ENCODE peak calls at places on chromosome 1, in four cellular contexts. One of them, this sample, is unnamed.

GRCh38 chr1:172041689-172042088 is 200.4 kb downstream of the DNM3 start:
- DNase-seq in H1: no peak
- DNase-seq in IMR-90: peak
- DNase-seq in H9: no peak
- DNase-seq in this sample: no peak

GRCh38 chr1:230800891-230801290 is 53.7 kb downstream of the CAPN9 start:
- DNase-seq in H1: peak
- DNase-seq in IMR-90: no peak
- DNase-seq in H9: no peak
- DNase-seq in this sample: no peak

GRCh38 chr1:19845166-19845954 is 30.3 kb upstream of the RNF186 start:
- DNase-seq in H1: no peak
- DNase-seq in IMR-90: no peak
- DNase-seq in H9: no peak
- DNase-seq in this sample: no peak

GRCh38 chr1:235500971-235501540 is 3.2 kb downstream of the B3GALNT2 start:
- DNase-seq in H1: no peak
- DNase-seq in IMR-90: peak
- DNase-seq in H9: no peak
- DNase-seq in this sample: peak

GRCh38 chr1:78830321-78830720 is 176.2 kb downstream of the ADGRL4 start:
- DNase-seq in H1: no peak
- DNase-seq in IMR-90: no peak
- DNase-seq in H9: no peak
- DNase-seq in this sample: no peak

GRCh38 chr1:155012052-155012546 is 9.5 kb downstream of the ZBTB7B start:
- DNase-seq in H1: peak
- DNase-seq in IMR-90: no peak
- DNase-seq in H9: peak
- DNase-seq in this sample: peak

GRCh38 chr1:37033355-37034291 is 692 bp downstream of the GRIK3 start:
- DNase-seq in H1: peak
- DNase-seq in IMR-90: no peak
- DNase-seq in H9: no peak
- DNase-seq in this sample: peak

GRCh38 chr1:90821793-90822359 is 104.8 kb upstream of the BARHL2 start:
- DNase-seq in H1: no peak
- DNase-seq in IMR-90: no peak
- DNase-seq in H9: no peak
- DNase-seq in this sample: no peak

GRCh38 chr1:205438213-205439158 is 16.6 kb upstream of the LEMD1 start:
- DNase-seq in H1: peak
- DNase-seq in IMR-90: peak
- DNase-seq in H9: no peak
- DNase-seq in this sample: peak

GRCh38 chr1:86641318-86641717 is 63.1 kb upstream of the SH3GLB1 start:
- DNase-seq in H1: no peak
- DNase-seq in IMR-90: no peak
- DNase-seq in H9: no peak
- DNase-seq in this sample: no peak

GRCh38 chr1:232404227-232404626 is 225.7 kb downstream of the SIPA1L2 start:
- DNase-seq in H1: no peak
- DNase-seq in IMR-90: no peak
- DNase-seq in H9: no peak
- DNase-seq in this sample: no peak

GRCh38 chr1:40978886-40979240 is 633 bp upstream of the CTPS1 start:
- DNase-seq in H1: no peak
- DNase-seq in IMR-90: no peak
- DNase-seq in H9: no peak
- DNase-seq in this sample: no peak

GRCh38 chr1:160374701-160375443 is 8.0 kb downstream of the NHLH1 start:
- DNase-seq in H1: no peak
- DNase-seq in IMR-90: no peak
- DNase-seq in H9: peak
- DNase-seq in this sample: peak

GRCh38 chr1:104648269-104648691 is 898.6 kb downstream of the AMY1C start:
- DNase-seq in H1: no peak
- DNase-seq in IMR-90: no peak
- DNase-seq in H9: no peak
- DNase-seq in this sample: peak

GRCh38 chr1:43853161-43853921 is 80.3 kb upstream of the ARTN start:
- DNase-seq in H1: no peak
- DNase-seq in IMR-90: peak
- DNase-seq in H9: no peak
- DNase-seq in this sample: no peak

GRCh38 chr1:44672254-44672955 is 1.9 kb downstream of the TMEM53 start:
- DNase-seq in H1: no peak
- DNase-seq in IMR-90: peak
- DNase-seq in H9: peak
- DNase-seq in this sample: peak

GRCh38 chr1:112575154-112575804 is 43.7 kb downstream of the ST7L start:
- DNase-seq in H1: no peak
- DNase-seq in IMR-90: peak
- DNase-seq in H9: no peak
- DNase-seq in this sample: no peak

GRCh38 chr1:179369751-179370341 is 4.1 kb downstream of the AXDND1 start:
- DNase-seq in H1: no peak
- DNase-seq in IMR-90: peak
- DNase-seq in H9: no peak
- DNase-seq in this sample: peak

GRCh38 chr1:17682403-17682802 is 72.7 kb upstream of the ACTL8 start:
- DNase-seq in H1: no peak
- DNase-seq in IMR-90: no peak
- DNase-seq in H9: no peak
- DNase-seq in this sample: no peak

GRCh38 chr1:236681184-236681583 is 5.1 kb upstream of the ACTN2 start:
- DNase-seq in H1: no peak
- DNase-seq in IMR-90: no peak
- DNase-seq in H9: no peak
- DNase-seq in this sample: no peak

GRCh38 chr1:85884372-85885035 is 176.3 kb upstream of the ZNHIT6 start:
- DNase-seq in H1: no peak
- DNase-seq in IMR-90: peak
- DNase-seq in H9: no peak
- DNase-seq in this sample: peak

GRCh38 chr1:26863677-26864060 is 720 bp downstream of the SFN start:
- DNase-seq in H1: no peak
- DNase-seq in IMR-90: no peak
- DNase-seq in H9: no peak
- DNase-seq in this sample: no peak

GRCh38 chr1:150807674-150808073 is 386 bp downstream of the CTSK start:
- DNase-seq in H1: no peak
- DNase-seq in IMR-90: no peak
- DNase-seq in H9: no peak
- DNase-seq in this sample: no peak

GRCh38 chr1:152473887-152474537 is 36.6 kb upstream of the LCE5A start:
- DNase-seq in H1: no peak
- DNase-seq in IMR-90: no peak
- DNase-seq in H9: no peak
- DNase-seq in this sample: no peak

GRCh38 chr1:115198938-115199337 is 109.6 kb upstream of the TSPAN2 start:
- DNase-seq in H1: no peak
- DNase-seq in IMR-90: peak
- DNase-seq in H9: no peak
- DNase-seq in this sample: no peak

GRCh38 chr1:114215426-114215825 is 61.8 kb upstream of the SYT6 start:
- DNase-seq in H1: no peak
- DNase-seq in IMR-90: no peak
- DNase-seq in H9: no peak
- DNase-seq in this sample: no peak

GRCh38 chr1:146034976-146035469 is 13.5 kb upstream of the HJV start:
- DNase-seq in H1: no peak
- DNase-seq in IMR-90: no peak
- DNase-seq in H9: no peak
- DNase-seq in this sample: peak

GRCh38 chr1:89627596-89627962 is 5.3 kb upstream of the LRRC8C start:
- DNase-seq in H1: no peak
- DNase-seq in IMR-90: no peak
- DNase-seq in H9: no peak
- DNase-seq in this sample: no peak

GRCh38 chr1:199742547-199742946 is 285.0 kb upstream of the NR5A2 start:
- DNase-seq in H1: no peak
- DNase-seq in IMR-90: peak
- DNase-seq in H9: no peak
- DNase-seq in this sample: peak

GRCh38 chr1:111285879-111286278 is 4.8 kb upstream of the CHIA start:
- DNase-seq in H1: no peak
- DNase-seq in IMR-90: no peak
- DNase-seq in H9: no peak
- DNase-seq in this sample: peak

GRCh38 chr1:114234408-114235119 is 80.9 kb upstream of the SYT6 start:
- DNase-seq in H1: no peak
- DNase-seq in IMR-90: no peak
- DNase-seq in H9: peak
- DNase-seq in this sample: no peak

GRCh38 chr1:197152662-197153061 is 6.2 kb upstream of the ASPM start:
- DNase-seq in H1: no peak
- DNase-seq in IMR-90: no peak
- DNase-seq in H9: no peak
- DNase-seq in this sample: no peak

GRCh38 chr1:182786223-182787001 is 3.2 kb upstream of the NPL start:
- DNase-seq in H1: peak
- DNase-seq in IMR-90: peak
- DNase-seq in H9: peak
- DNase-seq in this sample: peak

GRCh38 chr1:118812555-118812954 is 175.6 kb downstream of the TBX15 start:
- DNase-seq in H1: no peak
- DNase-seq in IMR-90: no peak
- DNase-seq in H9: no peak
- DNase-seq in this sample: no peak

GRCh38 chr1:2230781-2231666 is 2.9 kb downstream of the SKI start:
- DNase-seq in H1: peak
- DNase-seq in IMR-90: no peak
- DNase-seq in H9: no peak
- DNase-seq in this sample: no peak

GRCh38 chr1:64894438-64895196 is 71.7 kb downstream of the JAK1 start:
- DNase-seq in H1: no peak
- DNase-seq in IMR-90: no peak
- DNase-seq in H9: no peak
- DNase-seq in this sample: no peak
- H3K27ac ChIP-seq in H1: no peak
- H3K27ac ChIP-seq in IMR-90: no peak
- H3K27ac ChIP-seq in H9: no peak
- H3K27ac ChIP-seq in this sample: no peak

GRCh38 chr1:201914456-201915235 is 25.9 kb downstream of the SHISA4 start:
- DNase-seq in H1: no peak
- DNase-seq in IMR-90: peak
- DNase-seq in H9: no peak
- DNase-seq in this sample: no peak

GRCh38 chr1:201912832-201913231 is 24.1 kb downstream of the SHISA4 start:
- DNase-seq in H1: no peak
- DNase-seq in IMR-90: peak
- DNase-seq in H9: no peak
- DNase-seq in this sample: no peak

GRCh38 chr1:201916649-201917249 is 28.1 kb downstream of the SHISA4 start:
- DNase-seq in H1: no peak
- DNase-seq in IMR-90: peak
- DNase-seq in H9: no peak
- DNase-seq in this sample: no peak

GRCh38 chr1:201907621-201908020 is 18.9 kb downstream of the SHISA4 start:
- DNase-seq in H1: no peak
- DNase-seq in IMR-90: no peak
- DNase-seq in H9: no peak
- DNase-seq in this sample: no peak

GRCh38 chr1:201911827-201912571 is 23.3 kb downstream of the SHISA4 start:
- DNase-seq in H1: no peak
- DNase-seq in IMR-90: no peak
- DNase-seq in H9: no peak
- DNase-seq in this sample: peak
- H3K56ac ChIP-seq in H1: no peak
- H3K56ac ChIP-seq in IMR-90: no peak
- H3K56ac ChIP-seq in H9: no peak
- H3K56ac ChIP-seq in this sample: no peak

GRCh38 chr1:10530756-10531155 is 56.0 kb downstream of the PEX14 start:
- DNase-seq in H1: no peak
- DNase-seq in IMR-90: peak
- DNase-seq in H9: no peak
- DNase-seq in this sample: peak
- H3K27ac ChIP-seq in H1: no peak
- H3K27ac ChIP-seq in IMR-90: peak
- H3K27ac ChIP-seq in H9: no peak
- H3K27ac ChIP-seq in this sample: peak

GRCh38 chr1:108897865-108898720 is 21.3 kb downstream of the GPSM2 start:
- DNase-seq in H1: no peak
- DNase-seq in IMR-90: peak
- DNase-seq in H9: no peak
- DNase-seq in this sample: peak
- H3K56ac ChIP-seq in H1: no peak
- H3K56ac ChIP-seq in IMR-90: no peak
- H3K56ac ChIP-seq in H9: no peak
- H3K56ac ChIP-seq in this sample: no peak

GRCh38 chr1:9836632-9836960 is 12.8 kb upstream of the CLSTN1 start:
- DNase-seq in H1: no peak
- DNase-seq in IMR-90: no peak
- DNase-seq in H9: peak
- DNase-seq in this sample: no peak

GRCh38 chr1:9833632-9834031 is 9.9 kb upstream of the CLSTN1 start:
- DNase-seq in H1: no peak
- DNase-seq in IMR-90: no peak
- DNase-seq in H9: no peak
- DNase-seq in this sample: no peak

GRCh38 chr1:9835758-9836631 is 12.2 kb upstream of the CLSTN1 start:
- DNase-seq in H1: no peak
- DNase-seq in IMR-90: peak
- DNase-seq in H9: peak
- DNase-seq in this sample: peak

GRCh38 chr1:9838946-9839345 is 15.2 kb upstream of the CLSTN1 start:
- DNase-seq in H1: no peak
- DNase-seq in IMR-90: no peak
- DNase-seq in H9: no peak
- DNase-seq in this sample: no peak

DNA sequence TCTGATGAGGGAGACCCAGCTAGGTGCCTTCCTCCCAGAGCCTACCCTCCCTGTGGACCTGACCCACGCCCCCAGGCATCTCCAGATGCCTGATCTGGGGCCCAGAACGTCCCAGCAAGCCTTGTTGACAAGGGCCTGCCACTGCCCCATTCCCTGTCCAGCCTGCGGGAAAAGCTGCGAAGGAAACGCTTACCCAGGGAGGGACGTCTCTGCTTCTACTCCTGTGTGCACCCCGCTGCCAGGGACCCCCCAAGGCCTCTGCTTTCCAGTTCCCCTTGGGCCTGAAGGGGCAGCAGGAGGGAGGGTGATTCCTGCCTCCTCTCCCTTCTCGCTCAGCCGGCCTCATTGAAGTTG is 11.6 kb upstream of the CLSTN1 start:
- DNase-seq in H1: no peak
- DNase-seq in IMR-90: no peak
- DNase-seq in H9: peak
- DNase-seq in this sample: no peak
- H3K27ac ChIP-seq in H1: no peak
- H3K27ac ChIP-seq in IMR-90: no peak
- H3K27ac ChIP-seq in H9: no peak
- H3K27ac ChIP-seq in this sample: no peak

This sample was measured in mesendoderm.